ENCODE peak calls at places on chromosome 19, in eight cellular contexts. O is lung; R is AG04449; Z is NCI-H69; Q is fibroblast of the aortic adventitia; C is stimulated activated CD4-positive, alpha-beta T cell treated with anti-CD3 and anti-CD28 coated beads, Interleukin-1b, Interleukin-23, amount 100 ng/mL, for 4 hours; F is upper lobe of right lung; L is left colon. U is an unnamed sample.

GRCh38 chr19:13043285-13043684 is 48.0 kb downstream of the NFIX start:
- DNase-seq in C (no peak), Z (peak), Q (no peak), O (no peak), F (no peak), L (no peak), R (no peak), U (no peak)

GRCh38 chr19:9839415-9839814 is 4.3 kb downstream of the PIN1 start:
- DNase-seq in O (no peak), L (no peak), C (no peak), R (no peak), Q (no peak), Z (peak), F (no peak), U (no peak)

GRCh38 chr19:57560049-57560491 is 407 bp upstream of the ZNF550 start:
- DNase-seq in Z (no peak), Q (peak), O (no peak), C (no peak), L (peak), R (peak), F (no peak), U (peak)

GRCh38 chr19:33411621-33412180 is 38.2 kb downstream of the CEBPG start:
- DNase-seq in R (no peak), L (no peak), C (no peak), Q (no peak), F (no peak), O (no peak), Z (no peak), U (no peak)

GRCh38 chr19:45876411-45877197 is 9.3 kb downstream of the IRF2BP1 start:
- DNase-seq in C (no peak), L (peak), R (no peak), O (no peak), Z (no peak), F (peak), Q (no peak), U (peak)

GRCh38 chr19:41937525-41937924 is 9.3 kb upstream of the ERFL start:
- DNase-seq in R (no peak), Z (peak), O (no peak), C (no peak), L (no peak), F (no peak), Q (no peak), U (no peak)

GRCh38 chr19:23916991-23917390 is 2.3 kb downstream of the ZNF726 start:
- DNase-seq in Z (no peak), Q (peak), F (no peak), R (no peak), C (no peak), L (no peak), O (no peak), U (no peak)

GRCh38 chr19:22783651-22784050 is 300 bp downstream of the ZNF99 start:
- DNase-seq in F (no peak), C (no peak), R (no peak), Q (no peak), L (no peak), O (no peak), Z (no peak), U (no peak)

U was measured in GM03348.